ENCODE peak calls at places on chromosomes 12 and 14, in eight cellular contexts. Y is tibial artery; H is GM23248; B is CD4-positive, CD25-positive, alpha-beta regulatory T cell; Q is naive thymus-derived CD4-positive, alpha-beta T cell; M is CD8-positive, alpha-beta memory T cell; F is colonic mucosa; D is psoas muscle. X is an unnamed sample.

GRCh38 chr12:94386422-94386821 is 73.2 kb downstream of the CEP83 start:
- DNase-seq in Y (no peak), H (no peak), B (no peak), Q (no peak), M (no peak), F (no peak), D (no peak), X (no peak)

GRCh38 chr14:22047105-22047504 is 373.5 kb upstream of the OR4E1 start:
- DNase-seq in Y (no peak), H (no peak), B (no peak), Q (no peak), M (peak; percentile 57), F (no peak), D (no peak), X (no peak)

GRCh38 chr12:78562358-78563205 is 302.0 kb upstream of the SYT1 start:
- DNase-seq in Y (no peak), H (peak; percentile 30), B (no peak), Q (no peak), M (no peak), F (no peak), D (no peak), X (no peak)

GRCh38 chr12:93569301-93569655 is 3.2 kb upstream of the SOCS2 start:
- DNase-seq in Y (no peak), H (no peak), B (no peak), Q (no peak), M (no peak), F (no peak), D (no peak), X (no peak)

GRCh38 chr12:58757422-58757821 is 162.9 kb downstream of the LRIG3 start:
- DNase-seq in Y (no peak), H (peak; percentile 89), B (no peak), Q (no peak), M (no peak), F (no peak), D (no peak), X (no peak)

GRCh38 chr12:94148841-94149780 is 734 bp downstream of the PLXNC1 start:
- DNase-seq in Y (no peak), H (peak; percentile 57), B (no peak), Q (peak; percentile 70), M (peak; percentile 60), F (peak; percentile 50), D (peak; percentile 41), X (peak; percentile 20)

GRCh38 chr14:22597771-22598098 is 365 bp upstream of the ABHD4 start:
- DNase-seq in Y (no peak), H (peak; percentile 29), B (no peak), Q (no peak), M (no peak), F (no peak), D (no peak), X (no peak)

GRCh38 chr14:90503582-90503981 is 106.8 kb downstream of the CALM1 start:
- DNase-seq in Y (no peak), H (no peak), B (no peak), Q (no peak), M (peak; percentile 12), F (no peak), D (no peak), X (no peak)

GRCh38 chr12:42145197-42145549 is 499 bp upstream of the GXYLT1 start:
- DNase-seq in Y (no peak), H (no peak), B (no peak), Q (no peak), M (no peak), F (peak; percentile 20), D (no peak), X (no peak)

GRCh38 chr12:113241191-113242017 is 20.1 kb downstream of the TPCN1 start:
- DNase-seq in Y (no peak), H (peak; percentile 94), B (no peak), Q (no peak), M (no peak), F (peak; percentile 78), D (no peak), X (no peak)

GRCh38 chr14:63203618-63204406 is 431 bp upstream of the RHOJ start:
- DNase-seq in Y (peak; percentile 80), H (peak; percentile 91), B (no peak), Q (no peak), M (no peak), F (peak; percentile 59), D (peak; percentile 70), X (no peak)

GRCh38 chr12:4141344-4142270 is 132.0 kb upstream of the CCND2 start:
- DNase-seq in Y (peak; percentile 1), H (no peak), B (no peak), Q (peak; percentile 20), M (no peak), F (no peak), D (no peak), X (no peak)

GRCh38 chr12:14164266-14164665 is 182.9 kb upstream of the GRIN2B start:
- DNase-seq in Y (no peak), H (no peak), B (no peak), Q (no peak), M (no peak), F (no peak), D (no peak), X (no peak)

GRCh38 chr12:106227641-106228319 is 20.0 kb downstream of the CKAP4 start:
- DNase-seq in Y (no peak), H (peak; percentile 58), B (peak; percentile 44), Q (peak; percentile 31), M (peak; percentile 74), F (peak; percentile 59), D (no peak), X (peak; percentile 55)

GRCh38 chr12:25063873-25064598 is 115.1 kb upstream of the BCAT1 start:
- DNase-seq in Y (no peak), H (no peak), B (no peak), Q (no peak), M (no peak), F (no peak), D (no peak), X (no peak)

GRCh38 chr14:68020999-68021663 is 201.6 kb downstream of the RAD51B start:
- DNase-seq in Y (no peak), H (no peak), B (no peak), Q (no peak), M (no peak), F (no peak), D (no peak), X (no peak)

GRCh38 chr12:6376079-6376941 is 947 bp upstream of the SCNN1A start:
- DNase-seq in Y (peak; percentile 79), H (peak; percentile 85), B (no peak), Q (no peak), M (no peak), F (peak; percentile 65), D (peak; percentile 70), X (no peak)

GRCh38 chr12:47189753-47190152 is 110.0 kb upstream of the AMIGO2 start:
- DNase-seq in Y (no peak), H (no peak), B (no peak), Q (no peak), M (no peak), F (no peak), D (no peak), X (no peak)

GRCh38 chr12:15563683-15564082 is 225.5 kb downstream of the EPS8 start:
- DNase-seq in Y (no peak), H (peak; percentile 87), B (no peak), Q (no peak), M (no peak), F (peak; percentile 46), D (no peak), X (no peak)

GRCh38 chr14:51401756-51402155 is 161.7 kb downstream of the TMX1 start:
- DNase-seq in Y (peak; percentile 73), H (no peak), B (no peak), Q (no peak), M (no peak), F (no peak), D (no peak), X (no peak)

GRCh38 chr12:11014234-11014633 is 8.2 kb downstream of the TAS2R19 start:
- DNase-seq in Y (no peak), H (peak; percentile 7), B (no peak), Q (no peak), M (no peak), F (no peak), D (no peak), X (no peak)

DNA sequence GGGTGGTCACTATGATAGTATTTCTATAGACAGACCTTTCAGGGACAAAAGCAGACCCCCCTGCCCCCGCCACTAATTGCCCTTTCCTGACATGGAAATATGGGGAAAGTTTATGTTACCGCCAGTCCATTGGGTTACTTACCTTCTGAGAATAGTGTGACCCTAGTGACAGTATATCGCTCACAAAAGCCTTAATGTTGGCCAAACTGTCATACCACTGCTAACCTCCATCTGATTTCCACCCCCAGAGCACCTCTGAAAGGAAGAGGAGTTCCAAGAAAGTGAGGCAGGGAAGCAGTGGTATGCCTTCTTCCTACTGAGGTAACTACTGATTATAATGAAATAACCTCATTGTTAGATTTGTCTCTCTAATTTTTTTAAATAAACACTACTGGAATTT is 67.5 kb upstream of the CCDC91 start:
- DNase-seq in Y (no peak), H (no peak), B (no peak), Q (no peak), M (no peak), F (no peak), D (no peak), X (no peak)
- H3K9me3 ChIP-seq in Y (no peaks in the 10 kb centered on the region), H (no peaks in the 10 kb centered on the region), B (no peaks in the 10 kb centered on the region), Q (no peaks in the 10 kb centered on the region), M (no peaks in the 10 kb centered on the region), F (no peaks in the 10 kb centered on the region), D (no peaks in the 10 kb centered on the region), X (no peaks in the 10 kb centered on the region)

DNA sequence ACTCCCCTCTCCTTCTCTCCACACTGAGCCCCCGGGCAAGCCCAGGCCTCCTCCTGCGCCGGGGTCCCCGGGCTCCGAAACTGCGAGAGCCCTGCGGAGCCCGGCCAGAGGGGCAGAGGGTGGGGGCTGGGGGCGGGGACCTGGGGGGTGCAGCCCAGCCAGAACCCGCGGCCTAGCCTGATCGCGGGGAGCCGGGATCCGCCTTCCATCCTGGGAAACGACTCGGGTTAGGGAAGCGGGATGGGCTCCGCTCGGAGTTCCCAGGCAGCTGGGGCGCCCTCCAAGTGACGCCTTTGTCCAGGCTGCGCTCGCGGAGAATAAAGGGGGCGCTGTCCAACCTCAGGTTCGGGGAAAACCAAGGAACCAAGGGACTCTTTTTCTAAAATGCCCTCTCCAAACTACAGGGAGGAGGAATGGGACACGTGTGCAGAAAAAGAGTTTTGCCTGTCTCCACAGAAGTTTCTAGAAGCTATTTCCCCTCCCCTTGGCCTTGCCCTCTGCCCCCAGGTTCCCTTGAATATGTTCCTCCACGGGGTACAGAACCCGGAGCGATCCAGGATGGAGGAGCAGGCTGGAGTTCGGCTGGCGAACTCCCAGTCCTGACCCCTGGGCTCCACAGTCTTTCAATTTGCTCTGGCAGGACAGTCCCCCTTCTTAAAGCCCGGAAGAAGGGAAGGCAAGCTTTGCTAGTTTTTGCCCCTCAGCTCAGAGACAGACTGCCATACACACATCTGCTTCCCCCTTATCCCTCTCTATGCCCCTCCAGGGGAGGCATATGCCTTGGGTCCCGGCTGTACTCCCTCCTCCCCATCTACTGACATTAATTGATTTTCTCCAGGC is 13.9 kb downstream of the NKX2-1 start:
- DNase-seq in Y (no peak), H (no peak), B (no peak), Q (no peak), M (no peak), F (no peak), D (no peak), X (no peak)
- H3K9me3 ChIP-seq in Y (no peaks in the 10 kb centered on the region), H (no peaks in the 10 kb centered on the region), B (no peaks in the 10 kb centered on the region), Q (no peaks in the 10 kb centered on the region), M (no peaks in the 10 kb centered on the region), F (no peaks in the 10 kb centered on the region), D (no peaks in the 10 kb centered on the region), X (no peaks in the 10 kb centered on the region)

GRCh38 chr14:27315477-27315876 is 717.6 kb upstream of the NOVA1 start:
- DNase-seq in Y (no peak), H (no peak), B (no peak), Q (no peak), M (no peak), F (no peak), D (no peak), X (no peak)
- H3K9me3 ChIP-seq in Y (no peaks in the 10 kb centered on the region), H (peaks cover 6% of the 10 kb centered on the region), B (no peaks in the 10 kb centered on the region), Q (no peaks in the 10 kb centered on the region), M (no peaks in the 10 kb centered on the region), F (no peaks in the 10 kb centered on the region), D (no peaks in the 10 kb centered on the region), X (no peaks in the 10 kb centered on the region)

GRCh38 chr12:131012279-131013069 is 58.8 kb downstream of the ADGRD1 start:
- DNase-seq in Y (no peak), H (no peak), B (no peak), Q (no peak), M (no peak), F (no peak), D (no peak), X (no peak)
- H3K9me3 ChIP-seq in Y (no peaks in the 10 kb centered on the region), H (no peaks in the 10 kb centered on the region), B (no peaks in the 10 kb centered on the region), Q (no peaks in the 10 kb centered on the region), M (no peaks in the 10 kb centered on the region), F (no peaks in the 10 kb centered on the region), D (no peaks in the 10 kb centered on the region), X (no peaks in the 10 kb centered on the region)

X was measured in T-helper 17 cell.